ENCODE peak calls at places on chromosome 6, in nine cellular contexts. Y is mammary epithelial cell, C is right lobe of liver, P is BE2C, T is AG04450, K is heart left ventricle, N is brain microvascular endothelial cell, H is PC-9, V is lower leg skin. I is an unnamed sample.

GRCh38 chr6:16236648-16237199 is 1.7 kb upstream of the GMPR start:
- DNase-seq in V (no peak), Y (peak; percentile 37), P (no peak), H (no peak), K (peak; percentile 49), T (peak; percentile 21), C (peak; percentile 61), N (peak; percentile 51), I (no peak)

GRCh38 chr6:87376643-87377042 is 31.1 kb upstream of the CFAP206 start:
- DNase-seq in N (no peak), T (no peak), K (no peak), H (no peak), Y (no peak), P (no peak), V (no peak), C (no peak), I (no peak)

GRCh38 chr6:158422629-158423238 is 110.5 kb downstream of the TULP4 start:
- DNase-seq in V (no peak), H (no peak), T (no peak), P (no peak), Y (no peak), K (no peak), N (no peak), C (no peak), I (no peak)

GRCh38 chr6:36491378-36491965 is 48.7 kb downstream of the KCTD20 start:
- DNase-seq in Y (no peak), V (no peak), C (no peak), K (no peak), H (no peak), N (no peak), T (no peak), P (no peak), I (no peak)

GRCh38 chr6:13445005-13445743 is 42.2 kb downstream of the GFOD1 start:
- DNase-seq in H (no peak), K (peak; percentile 84), N (peak; percentile 27), P (peak; percentile 88), Y (peak; percentile 83), V (peak; percentile 92), T (no peak), C (peak; percentile 74), I (no peak)

GRCh38 chr6:149840345-149841075 is 23.6 kb downstream of the LRP11 start:
- DNase-seq in V (peak; percentile 94), N (peak; percentile 60), P (peak; percentile 73), Y (peak; percentile 70), T (peak; percentile 70), H (peak; percentile 70), C (peak; percentile 72), K (peak; percentile 93), I (no peak)

GRCh38 chr6:21836292-21836691 is 242.7 kb downstream of the SOX4 start:
- DNase-seq in K (no peak), H (no peak), N (no peak), P (no peak), C (no peak), V (no peak), T (no peak), Y (no peak), I (peak; percentile 44)

GRCh38 chr6:13290335-13290734 is 38.0 kb downstream of the TBC1D7 start:
- DNase-seq in H (no peak), K (no peak), N (no peak), T (no peak), C (peak; percentile 13), P (no peak), V (no peak), Y (no peak), I (no peak)

GRCh38 chr6:105326838-105327745 is 75.8 kb downstream of the PREP start:
- DNase-seq in N (peak; percentile 64), K (no peak), V (no peak), C (no peak), Y (peak; percentile 74), P (peak; percentile 25), T (peak; percentile 18), H (peak; percentile 44), I (no peak)

GRCh38 chr6:2430617-2431016 is 185.2 kb upstream of the GMDS start:
- DNase-seq in C (no peak), T (no peak), K (no peak), Y (no peak), V (no peak), N (no peak), P (no peak), H (no peak), I (no peak)

GRCh38 chr6:99822741-99823512 is 171.1 kb downstream of the MCHR2 start:
- DNase-seq in V (no peak), H (peak; percentile 25), Y (peak; percentile 69), T (peak; percentile 38), C (no peak), K (no peak), N (peak; percentile 16), P (peak; percentile 30), I (peak; percentile 19)

GRCh38 chr6:37648465-37649330 is 49.0 kb downstream of the MDGA1 start:
- DNase-seq in T (no peak), H (peak; percentile 85), Y (no peak), K (no peak), C (no peak), N (no peak), V (no peak), P (no peak), I (no peak)

GRCh38 chr6:88238901-88239300 is 72.8 kb upstream of the CNR1 start:
- DNase-seq in V (no peak), C (no peak), P (no peak), N (no peak), T (no peak), Y (no peak), H (no peak), K (no peak), I (no peak)

GRCh38 chr6:89799111-89799510 is 20.5 kb downstream of the MDN1 start:
- DNase-seq in N (no peak), T (no peak), Y (no peak), H (no peak), V (no peak), K (no peak), C (no peak), P (no peak), I (no peak)

GRCh38 chr6:162055365-162055764 is 672.2 kb downstream of the PRKN start:
- DNase-seq in K (no peak), N (no peak), T (no peak), H (no peak), C (no peak), V (no peak), P (no peak), Y (no peak), I (no peak)

GRCh38 chr6:168527451-168528210 is 86.6 kb downstream of the SMOC2 start:
- DNase-seq in V (peak; percentile 65), P (no peak), C (no peak), H (no peak), K (no peak), Y (no peak), N (peak; percentile 9), T (no peak), I (no peak)
- H3K4me3 ChIP-seq in V (no peak overlapping the region), P (no peak overlapping the region), C (no peak overlapping the region), H (no peak overlapping the region), K (no peak overlapping the region), Y (no peak overlapping the region), N (no peak overlapping the region), T (no peak overlapping the region), I (no peak overlapping the region)

DNA sequence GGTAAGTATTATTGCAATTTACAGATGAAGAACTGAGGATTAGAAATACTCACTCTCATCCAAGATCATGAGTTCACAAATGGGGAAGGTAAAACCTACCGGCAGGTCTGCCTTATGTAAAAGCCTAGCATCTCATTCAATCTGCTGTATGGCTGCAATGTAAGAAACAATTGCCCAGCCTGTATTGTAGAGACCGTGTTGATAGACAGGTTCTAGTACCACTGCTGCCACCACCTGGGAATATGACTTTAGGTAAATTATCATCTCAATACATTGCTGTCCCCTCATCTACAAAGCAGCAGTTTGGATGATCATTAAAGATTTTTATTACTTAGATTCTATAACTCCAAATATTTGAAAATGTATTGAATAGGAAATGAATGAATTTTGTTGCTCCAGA is 23.3 kb upstream of the ARHGAP18 start:
- DNase-seq in V (no peak), Y (no peak), H (no peak), K (no peak), N (no peak), T (no peak), P (no peak), C (no peak), I (no peak)
- TF ChIP-seq CTCF in V (no peak), Y (no peak), H (no peak), K (no peak), N (no peak), T (no peak), P (no peak), C (no peak), I (no peak)

GRCh38 chr6:28349892-28350737 is at the start of gene ZKSCAN3:
- DNase-seq in C (peak; percentile 90), P (peak; percentile 83), N (peak; percentile 77), Y (peak; percentile 76), T (peak; percentile 37), K (peak; percentile 89), V (peak; percentile 96), H (peak; percentile 74), I (no peak)

GRCh38 chr6:28351493-28351925 is 1.8 kb downstream of the ZKSCAN3 start:
- DNase-seq in N (no peak), H (no peak), K (no peak), P (no peak), V (no peak), C (no peak), T (no peak), Y (no peak), I (no peak)

GRCh38 chr6:28353356-28353755 is 3.6 kb downstream of the ZKSCAN3 start:
- DNase-seq in H (no peak), K (no peak), T (no peak), C (no peak), V (no peak), P (no peak), Y (no peak), N (no peak), I (no peak)

GRCh38 chr6:28349344-28349891 is 329 bp upstream of the ZKSCAN3 start:
- DNase-seq in Y (no peak), V (no peak), T (no peak), H (no peak), N (no peak), P (no peak), K (no peak), C (no peak), I (no peak)

GRCh38 chr6:28351087-28351486 is 1.3 kb downstream of the ZKSCAN3 start:
- DNase-seq in H (no peak), N (no peak), K (no peak), V (no peak), P (no peak), T (no peak), Y (no peak), C (no peak), I (no peak)
- H3K4me3 ChIP-seq in H (peak overlapping the region; percentile 84), N (no peak overlapping the region), K (peak overlapping the region; percentile 78), V (no peak overlapping the region), P (peak overlapping the region; percentile 83), T (no peak overlapping the region), Y (no peak overlapping the region), C (peak overlapping the region; percentile 82), I (no peak overlapping the region)

DNA sequence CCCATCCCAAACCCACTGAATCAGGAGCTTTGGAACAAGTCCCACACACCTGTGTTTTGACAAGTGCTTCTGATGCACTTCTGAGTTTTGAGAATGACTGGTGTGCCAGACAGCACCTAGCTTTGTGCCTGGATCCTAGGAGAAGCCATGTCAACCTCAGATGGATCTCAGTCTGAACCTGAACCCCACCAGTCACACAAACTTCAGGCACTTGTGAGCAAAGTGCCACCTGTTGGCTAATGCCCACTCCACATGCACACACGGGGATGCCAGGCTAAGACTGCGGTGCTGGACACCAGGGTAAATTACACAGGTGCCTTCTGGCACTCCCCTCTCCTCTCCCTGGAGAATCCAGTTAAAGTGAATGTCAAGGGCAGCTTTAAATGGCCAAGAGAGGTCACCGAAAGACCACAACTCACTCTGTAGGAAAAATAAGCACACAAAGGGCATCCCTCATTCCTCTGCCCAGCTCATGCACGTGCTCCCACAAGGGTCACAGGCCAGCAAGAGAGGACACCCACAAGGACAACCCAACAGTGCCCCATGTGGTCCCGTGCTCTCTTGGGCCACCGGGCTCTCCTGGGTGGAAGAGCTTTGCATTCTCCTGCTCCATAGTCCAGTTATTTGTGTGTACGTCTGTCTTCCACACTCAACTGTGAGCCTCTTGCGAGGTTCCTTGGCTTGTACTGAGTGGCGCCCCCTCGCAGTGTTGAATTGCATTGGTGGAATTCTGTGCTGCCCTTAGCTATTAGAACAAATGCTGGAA is 45.6 kb downstream of the TAF8 start:
- DNase-seq in N (no peak), C (no peak), H (no peak), Y (no peak), T (no peak), V (no peak), P (no peak), K (no peak), I (no peak)
- TF ChIP-seq CTCF in N (peak; percentile 39), C (no peak), H (no peak), Y (peak; percentile 12), T (peak; percentile 17), V (no peak), P (peak; percentile 4), K (no peak), I (no peak)

I was measured in AG04449.